ENCODE peak calls at places on chromosomes 1 and 21, in five cellular contexts. H is SK-N-SH; O is CD8-positive, alpha-beta T cell; C is cardiac muscle cell; Z is AG04449. U is an unnamed sample.
A peak's percentile ranks its signal among the peaks of the same experiment; 100 is the strongest.

GRCh38 chr1:44354268-44354839 is 703 bp downstream of the ERI3 start:
- DNase-seq in H (no peak), C (peak; percentile 29), O (no peak), Z (no peak), U (peak; percentile 24)

GRCh38 chr1:201268604-201269151 is 14.6 kb upstream of the PKP1 start:
- DNase-seq in H (peak; percentile 89), Z (peak; percentile 38), C (peak; percentile 88), O (no peak), U (peak; percentile 74)

GRCh38 chr1:9652379-9653194 is 1.1 kb downstream of the PIK3CD start:
- DNase-seq in O (peak; percentile 74), H (peak; percentile 43), Z (no peak), C (peak; percentile 41), U (no peak)

GRCh38 chr1:105004515-105004914 is 1254.8 kb downstream of the AMY1C start:
- DNase-seq in O (no peak), C (no peak), Z (no peak), H (no peak), U (no peak)

GRCh38 chr1:21941370-21941769 is 4.3 kb upstream of the HSPG2 start:
- DNase-seq in C (no peak), O (no peak), H (no peak), Z (no peak), U (no peak)

GRCh38 chr1:24149854-24150227 is 6.9 kb upstream of the IL22RA1 start:
- DNase-seq in Z (no peak), O (no peak), H (no peak), C (peak; percentile 50), U (peak; percentile 36)

GRCh38 chr1:174160109-174160473 is 771 bp downstream of the RABGAP1L start:
- DNase-seq in O (no peak), H (peak; percentile 49), Z (no peak), C (peak; percentile 23), U (peak; percentile 39)

GRCh38 chr1:205451202-205451601 is 4.6 kb downstream of the BLACAT1 start:
- DNase-seq in C (no peak), H (no peak), O (no peak), Z (no peak), U (no peak)

GRCh38 chr1:94773931-94774422 is 46.2 kb upstream of the SLC44A3 start:
- DNase-seq in H (no peak), O (no peak), Z (no peak), C (peak; percentile 40), U (no peak)

GRCh38 chr1:156693858-156694562 is 11.4 kb downstream of the CRABP2 start:
- DNase-seq in Z (no peak), H (no peak), C (no peak), O (no peak), U (no peak)

GRCh38 chr1:28129150-28129549 is 40.7 kb upstream of the EYA3 start:
- DNase-seq in Z (no peak), H (no peak), C (peak; percentile 54), O (no peak), U (peak; percentile 77)

GRCh38 chr1:189269011-189269410 is 1208.7 kb downstream of the BRINP3 start:
- DNase-seq in H (no peak), C (peak; percentile 19), O (no peak), Z (no peak), U (no peak)

GRCh38 chr1:107139833-107140702 is 771 bp upstream of the NTNG1 start:
- DNase-seq in C (peak; percentile 50), O (peak; percentile 13), H (peak; percentile 65), Z (no peak), U (peak; percentile 96)

GRCh38 chr21:41869771-41870170 is 9.4 kb downstream of the PRDM15 start:
- DNase-seq in H (no peak), C (no peak), Z (no peak), O (no peak), U (peak; percentile 57)

GRCh38 chr1:234987415-234988159 is 141.1 kb downstream of the TOMM20 start:
- DNase-seq in C (peak; percentile 96), H (no peak), O (no peak), Z (peak; percentile 70), U (peak; percentile 73)

GRCh38 chr1:156387899-156388813 is 19.1 kb downstream of the RHBG start:
- DNase-seq in C (peak; percentile 8), Z (no peak), H (no peak), O (no peak), U (no peak)

GRCh38 chr1:125118147-125118993 is 3933.6 kb downstream of the SRGAP2C start:
- DNase-seq in O (no peak), C (no peak), Z (no peak), H (no peak), U (no peak)

GRCh38 chr1:226624526-226624925 is 76.0 kb downstream of the STUM start:
- DNase-seq in C (peak; percentile 13), H (no peak), O (no peak), Z (no peak), U (peak; percentile 73)

GRCh38 chr1:204358605-204359004 is 1.1 kb downstream of the PLEKHA6 start:
- DNase-seq in O (no peak), Z (no peak), C (no peak), H (peak; percentile 47), U (no peak)

GRCh38 chr1:224211262-224211962 is 28.4 kb downstream of the DEGS1 start:
- DNase-seq in C (peak; percentile 73), H (peak; percentile 62), O (no peak), Z (no peak), U (peak; percentile 92)

GRCh38 chr1:27577504-27578188 is 26.3 kb downstream of the AHDC1 start:
- DNase-seq in C (no peak), H (no peak), Z (no peak), O (no peak), U (peak; percentile 44)

GRCh38 chr1:43447891-43448708 is 5.6 kb downstream of the HYI start:
- DNase-seq in Z (no peak), C (no peak), O (no peak), H (no peak), U (no peak)

GRCh38 chr1:11158720-11159321 is 30.3 kb upstream of the ANGPTL7 start:
- DNase-seq in H (no peak), C (peak; percentile 91), Z (peak; percentile 93), O (no peak), U (peak; percentile 95)

GRCh38 chr1:207823880-207824566 is 72.2 kb downstream of the CD46 start:
- DNase-seq in H (peak; percentile 67), O (peak; percentile 75), Z (peak; percentile 97), C (peak; percentile 98), U (peak; percentile 94)

GRCh38 chr1:55316494-55316893 is 101.3 kb upstream of the USP24 start:
- DNase-seq in H (no peak), Z (no peak), O (no peak), C (no peak), U (no peak)

GRCh38 chr1:914891-915280 is 8.8 kb upstream of the SAMD11 start:
- DNase-seq in O (no peak), Z (no peak), C (no peak), H (no peak), U (no peak)

DNA sequence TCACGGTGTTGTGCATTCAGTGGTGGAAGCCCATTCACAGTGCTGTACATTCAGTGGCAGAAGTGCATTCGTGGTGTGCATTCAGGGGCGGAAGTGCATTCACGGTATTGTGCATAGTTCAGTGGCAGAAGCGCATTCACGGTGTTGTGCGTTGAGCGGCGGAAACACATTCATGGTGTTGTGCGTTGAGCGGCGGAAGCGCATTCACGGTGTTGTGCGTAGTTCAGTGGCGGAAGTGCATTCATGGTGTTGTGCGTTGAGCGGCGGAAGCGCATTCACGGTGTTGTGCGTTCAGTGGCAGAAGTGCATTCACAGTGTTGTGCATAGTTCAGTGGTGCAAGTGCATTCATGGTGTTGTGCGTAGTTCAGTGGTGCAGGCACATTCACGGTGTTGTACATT is 60.6 kb downstream of the PCNT start:
- DNase-seq in H (no peak), C (no peak), Z (no peak), O (no peak), U (no peak)
- TF ChIP-seq CTCF in H (no peak), C (no peak), Z (no peak), O (no peak), U (no peak)

DNA sequence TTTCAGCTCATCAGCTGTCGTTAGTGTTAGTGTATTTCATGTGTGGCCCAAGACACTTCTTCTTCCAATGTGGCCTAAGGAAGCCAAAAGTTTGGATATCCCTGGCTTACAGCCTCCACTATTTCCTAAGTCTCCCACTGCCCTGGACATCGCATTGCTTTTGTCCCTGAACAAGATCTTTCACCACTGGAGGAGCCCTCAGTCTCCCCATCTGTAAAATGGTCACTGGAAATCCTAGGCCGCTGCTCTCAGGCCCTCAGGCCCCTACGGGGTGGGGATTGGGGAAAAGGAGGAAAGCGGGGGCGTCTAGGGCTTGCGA is 341 bp upstream of the LDLRAP1 start:
- DNase-seq in O (no peak), H (no peak), Z (no peak), C (no peak), U (no peak)
- H3K4me3 ChIP-seq in O (peak overlapping the region; percentile 50), H (peak overlapping the region; percentile 76), Z (peak overlapping the region; percentile 75), C (peak overlapping the region; percentile 68), U (peak overlapping the region; percentile 22)

DNA sequence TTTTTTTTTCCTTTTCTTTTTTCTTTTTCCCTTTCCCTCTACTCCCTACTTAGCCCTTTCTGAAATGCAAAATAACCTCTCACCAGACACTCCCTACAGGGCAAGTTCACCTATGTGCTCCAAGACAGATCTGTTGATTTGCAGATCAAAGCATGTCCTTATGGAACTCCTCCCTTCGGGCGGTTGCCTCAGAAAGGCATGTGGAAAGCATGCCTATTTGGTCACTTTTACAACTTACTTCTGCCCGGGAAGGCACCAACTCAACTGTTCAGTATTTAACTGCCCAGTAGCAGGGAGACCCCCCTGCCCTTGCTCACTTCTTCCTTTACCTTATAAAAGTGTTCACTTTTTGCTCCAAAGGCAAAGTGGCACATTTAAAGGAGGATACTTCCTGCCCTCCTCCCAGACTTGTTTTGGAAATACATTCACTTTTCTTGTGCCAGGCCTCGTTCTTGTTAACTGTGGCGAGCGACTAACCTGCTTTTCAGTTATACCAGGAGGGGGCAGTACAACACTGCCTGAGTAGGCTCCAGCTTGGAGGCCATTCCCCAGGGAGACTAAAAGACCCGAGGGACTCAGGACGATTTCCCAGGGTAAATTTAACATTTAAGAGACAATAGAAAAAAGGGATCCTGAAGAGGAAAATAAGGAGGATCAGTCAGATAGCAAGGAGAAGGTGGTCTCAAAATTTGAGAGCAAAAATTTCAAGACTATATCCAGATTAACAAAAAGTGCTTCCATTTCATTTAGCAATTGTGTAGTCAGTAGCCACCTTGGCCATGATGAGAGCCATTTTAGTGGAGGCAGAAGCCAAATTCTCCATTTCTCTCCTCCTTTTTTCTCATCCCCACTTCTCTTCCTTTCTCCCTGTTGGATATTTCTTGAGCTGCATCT is 12.3 kb upstream of the SLAMF7 start:
- DNase-seq in O (peak; percentile 63), Z (peak; percentile 4), C (peak; percentile 90), H (peak; percentile 40), U (peak; percentile 5)
- TF ChIP-seq CTCF in O (peak; percentile 99), Z (peak; percentile 33), C (peak; percentile 82), H (peak; percentile 81), U (peak; percentile 66)

DNA sequence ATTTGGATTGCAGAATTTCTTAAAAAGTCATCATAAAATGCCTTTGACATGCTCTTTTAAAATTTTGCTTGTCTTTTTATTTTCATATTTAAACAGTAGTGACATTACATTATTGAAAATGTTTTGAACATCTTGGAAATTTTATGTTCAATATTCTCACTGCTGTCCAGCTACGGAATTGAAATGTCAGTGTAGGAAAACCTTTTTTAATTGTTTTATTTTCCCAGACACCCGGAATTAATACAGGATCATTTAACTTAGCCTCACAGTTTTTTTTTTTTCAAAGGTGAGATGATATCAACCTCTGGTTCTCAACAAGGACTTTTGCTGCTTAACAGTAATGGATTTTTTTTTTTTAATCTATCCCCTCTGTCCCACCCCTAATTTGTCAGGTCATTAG is 4.1 kb downstream of the RBM15 start:
- DNase-seq in H (no peak), Z (no peak), C (no peak), O (no peak), U (no peak)
- H3K4me3 ChIP-seq in H (peak overlapping the region; percentile 15), Z (no peak overlapping the region), C (peak overlapping the region; percentile 12), O (no peak overlapping the region), U (peak overlapping the region; percentile 73)